ENCODE peak calls at places on chromosomes 13 and 19, in four cellular contexts. V is fibroblast of pulmonary artery, O is left ventricle myocardium inferior, T is lung. Q is an unnamed sample.

GRCh38 chr19:13888281-13888680 is 11.3 kb downstream of the NANOS3 start:
- DNase-seq in V (no peak), O (no peak), T (no peak), Q (no peak)

GRCh38 chr13:27466513-27466912 is 16.1 kb upstream of the MTIF3 start:
- DNase-seq in V (no peak), O (no peak), T (no peak), Q (no peak)

GRCh38 chr19:5078666-5079409 is 109.9 kb downstream of the KDM4B start:
- DNase-seq in V (no peak), O (peak; percentile 46), T (no peak), Q (no peak)

GRCh38 chr19:35399231-35399630 is 28.4 kb downstream of the GPR42 start:
- DNase-seq in V (no peak), O (no peak), T (no peak), Q (no peak)

GRCh38 chr13:23496255-23496654 is 62.8 kb upstream of the SACS start:
- DNase-seq in V (no peak), O (no peak), T (no peak), Q (no peak)

GRCh38 chr13:89832827-89833226 is 1514.7 kb upstream of the MIR17HG start:
- DNase-seq in V (no peak), O (no peak), T (no peak), Q (no peak)

GRCh38 chr19:18437481-18438330 is at the start of gene ISYNA1:
- DNase-seq in V (peak; percentile 60), O (peak; percentile 67), T (no peak), Q (no peak)

GRCh38 chr13:113742445-113743120 is 16.4 kb upstream of the TMEM255B start:
- DNase-seq in V (no peak), O (no peak), T (no peak), Q (no peak)

GRCh38 chr13:112532837-112533745 is 54.9 kb downstream of the TUBGCP3 start:
- DNase-seq in V (no peak), O (no peak), T (no peak), Q (no peak)

GRCh38 chr19:11171144-11171543 is 15.6 kb upstream of the SPC24 start:
- DNase-seq in V (no peak), O (no peak), T (no peak), Q (no peak)

GRCh38 chr19:2524840-2525723 is 49.2 kb downstream of the GADD45B start:
- DNase-seq in V (peak; percentile 39), O (peak; percentile 42), T (no peak), Q (no peak)

GRCh38 chr19:45250216-45250831 is 747 bp upstream of the MARK4 start:
- DNase-seq in V (no peak), O (no peak), T (no peak), Q (no peak)

GRCh38 chr19:50926144-50926543 is 14.9 kb upstream of the KLK4 start:
- DNase-seq in V (no peak), O (no peak), T (no peak), Q (no peak)

GRCh38 chr19:7554990-7555864 is 19.7 kb downstream of the PNPLA6 start:
- DNase-seq in V (no peak), O (no peak), T (no peak), Q (no peak)

GRCh38 chr19:53076984-53077383 is 26.2 kb downstream of the ZNF160 start:
- DNase-seq in V (peak; percentile 61), O (peak; percentile 63), T (no peak), Q (no peak)

GRCh38 chr19:51784922-51785690 is 9.9 kb upstream of the FPR3 start:
- DNase-seq in V (peak; percentile 87), O (peak; percentile 63), T (peak; percentile 62), Q (peak; percentile 29)

GRCh38 chr13:86870388-86870966 is 800.7 kb upstream of the SLITRK5 start:
- DNase-seq in V (peak; percentile 24), O (no peak), T (no peak), Q (no peak)

GRCh38 chr19:45498411-45499195 is at the start of gene PPM1N:
- DNase-seq in V (no peak), O (no peak), T (no peak), Q (no peak)

GRCh38 chr13:72463561-72463960 is 263.9 kb downstream of the MZT1 start:
- DNase-seq in V (peak; percentile 14), O (no peak), T (no peak), Q (no peak)

DNA sequence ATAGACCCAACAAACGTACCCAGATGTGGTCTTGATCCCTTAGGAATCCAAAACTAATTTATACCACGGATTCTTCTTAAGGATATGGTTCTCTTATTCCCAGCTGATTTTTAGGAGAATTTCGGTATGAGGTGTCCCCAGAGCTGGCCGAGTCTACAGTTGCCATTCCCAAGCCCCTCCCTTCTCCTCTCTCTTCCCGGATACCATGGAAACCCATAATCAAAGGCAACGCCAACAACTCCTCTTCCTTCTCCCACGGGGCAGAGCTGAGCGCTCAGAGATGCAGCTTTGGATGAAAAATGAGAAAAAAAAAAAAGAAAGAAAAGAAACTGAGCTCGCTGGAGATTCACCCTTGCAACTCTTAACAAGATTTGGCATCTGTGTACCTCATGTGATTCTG is 29.3 kb upstream of the CEBPG start:
- DNase-seq in V (peak; percentile 11), O (no peak), T (no peak), Q (no peak)
- H3K4me3 ChIP-seq in V (no peak overlapping the region), O (no peak overlapping the region), T (no peak overlapping the region), Q (no peak overlapping the region)

DNA sequence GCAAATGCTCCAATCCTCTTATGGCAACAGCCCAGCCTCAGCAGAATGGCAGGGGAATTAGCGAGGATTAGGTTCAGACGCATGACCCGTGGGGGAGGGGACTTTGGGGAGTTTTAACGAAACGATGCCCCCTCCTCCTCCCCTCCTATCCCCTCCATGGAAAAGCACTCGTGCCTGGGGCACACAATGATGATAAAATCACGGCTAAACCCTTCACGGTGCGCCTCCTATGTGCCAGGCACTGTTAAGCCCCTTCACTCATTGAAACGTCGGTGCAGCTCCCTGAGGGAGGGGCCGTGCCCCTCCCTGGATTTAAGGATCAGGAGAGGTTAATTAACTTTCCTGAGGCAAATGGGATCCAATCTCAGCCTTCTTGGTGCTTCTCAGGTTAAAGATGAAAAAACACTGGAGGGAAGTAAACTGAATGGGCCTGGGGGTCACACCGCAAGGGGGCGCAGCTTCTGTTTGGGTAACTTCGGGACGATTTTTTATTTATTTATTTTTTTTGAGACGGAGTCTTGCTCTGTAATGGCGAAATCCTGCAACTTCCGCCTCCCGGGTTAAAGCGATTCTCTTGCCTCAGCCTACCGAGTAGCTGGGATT is 10.1 kb upstream of the TPRX2 start:
- DNase-seq in V (peak; percentile 23), O (no peak), T (no peak), Q (no peak)
- TF ChIP-seq CTCF in V (peak; percentile 44), O (peak; percentile 40), T (no peak), Q (peak; percentile 56)

DNA sequence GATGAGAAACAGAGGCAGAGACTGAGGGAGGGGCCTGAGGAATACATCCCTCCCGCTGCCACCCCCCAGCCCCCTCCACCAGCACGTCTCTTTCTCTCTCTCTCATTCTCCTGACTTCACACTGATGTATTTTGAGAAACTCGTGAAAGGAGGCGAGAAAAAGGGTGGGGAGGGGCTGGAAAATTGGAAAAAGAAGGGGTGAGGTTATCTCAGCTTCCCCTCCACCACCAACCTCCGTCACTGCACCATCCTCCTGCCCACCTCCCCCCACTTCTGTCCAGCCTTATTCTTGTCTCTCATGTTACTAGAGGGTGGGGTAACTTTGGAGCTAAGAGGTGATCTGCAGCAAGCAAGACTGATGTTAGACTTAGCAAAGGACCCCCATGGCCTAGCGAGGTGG is 1.5 kb downstream of the SLC17A7 start:
- DNase-seq in V (no peak), O (no peak), T (no peak), Q (no peak)
- H3K4me3 ChIP-seq in V (no peak overlapping the region), O (peak overlapping the region; percentile 83), T (no peak overlapping the region), Q (no peak overlapping the region)

GRCh38 chr19:38556521-38557174 is 61.1 kb downstream of the MAP4K1 start:
- DNase-seq in V (peak; percentile 9), O (no peak), T (no peak), Q (no peak)
- TF ChIP-seq CTCF in V (peak; percentile 23), O (no peak), T (no peak), Q (peak; percentile 59)

GRCh38 chr19:19711306-19711933 is 21.5 kb downstream of the ZNF14 start:
- DNase-seq in V (no peak), O (no peak), T (no peak), Q (no peak)
- H3K4me3 ChIP-seq in V (no peak overlapping the region), O (no peak overlapping the region), T (no peak overlapping the region), Q (no peak overlapping the region)

GRCh38 chr13:43154839-43155238 is 131.5 kb downstream of the DNAJC15 start:
- DNase-seq in V (no peak), O (no peak), T (no peak), Q (no peak)

GRCh38 chr13:43156916-43157315 is 133.5 kb downstream of the DNAJC15 start:
- DNase-seq in V (no peak), O (no peak), T (no peak), Q (no peak)

GRCh38 chr13:43154083-43154739 is 130.8 kb downstream of the DNAJC15 start:
- DNase-seq in V (no peak), O (no peak), T (no peak), Q (no peak)

GRCh38 chr13:43157796-43158195 is 134.4 kb downstream of the DNAJC15 start:
- DNase-seq in V (no peak), O (no peak), T (no peak), Q (no peak)

GRCh38 chr13:43159007-43159406 is 135.6 kb downstream of the DNAJC15 start:
- DNase-seq in V (peak; percentile 67), O (no peak), T (no peak), Q (no peak)
- TF ChIP-seq CTCF in V (peak; percentile 22), O (no peak), T (no peak), Q (no peak)